ENCODE peak calls at places on chromosome 15, in eight cellular contexts. G is astrocyte; T is GM23248; Z is BE2C; X is ovary; C is heart right ventricle; K is left lung; R is CD8-positive, alpha-beta T cell. D is an unnamed sample. For H3K4me1, the result is how much of the 10 kb centered on the place peaks cover.

GRCh38 chr15:25619076-25619475 is 180.3 kb upstream of the UBE3A start:
- DNase-seq in G (no peak), K (no peak), C (no peak), R (no peak), Z (no peak), X (no peak), T (no peak), D (no peak)

GRCh38 chr15:69357773-69358765 is 56.1 kb upstream of the KIF23 start:
- DNase-seq in R (no peak), K (no peak), T (peak), X (peak), C (no peak), Z (no peak), G (peak), D (peak)

GRCh38 chr15:47355759-47356158 is 361.5 kb upstream of the SEMA6D start:
- DNase-seq in X (no peak), Z (no peak), G (no peak), K (no peak), C (no peak), T (no peak), R (no peak), D (no peak)

GRCh38 chr15:27869697-27870281 is 229.3 kb downstream of the OCA2 start:
- DNase-seq in T (no peak), R (no peak), C (no peak), K (no peak), X (no peak), Z (no peak), G (no peak), D (no peak)

GRCh38 chr15:92668086-92668485 is 12.5 kb upstream of the FAM174B start:
- DNase-seq in R (no peak), Z (no peak), T (no peak), G (no peak), K (no peak), X (no peak), C (no peak), D (no peak)

GRCh38 chr15:87661481-87661880 is 595.1 kb downstream of the NTRK3 start:
- DNase-seq in Z (no peak), R (no peak), K (no peak), G (no peak), X (no peak), C (no peak), T (no peak), D (no peak)

GRCh38 chr15:70095387-70096214 is 2.1 kb downstream of the TLE3 start:
- DNase-seq in Z (peak), T (peak), C (peak), X (peak), G (no peak), R (peak), K (peak), D (peak)

GRCh38 chr15:40847225-40847961 is 3.5 kb downstream of the SPINT1 start:
- DNase-seq in Z (peak), C (peak), R (no peak), G (no peak), T (no peak), X (no peak), K (peak), D (peak)

GRCh38 chr15:48062476-48062875 is 58.3 kb upstream of the SLC24A5 start:
- DNase-seq in R (no peak), Z (peak), X (no peak), T (no peak), K (no peak), C (no peak), G (peak), D (no peak)

GRCh38 chr15:83153288-83153687 is 45.8 kb downstream of the TM6SF1 start:
- DNase-seq in Z (no peak), X (no peak), T (peak), G (no peak), K (no peak), C (no peak), R (no peak), D (no peak)

GRCh38 chr15:62782100-62782791 is 260.3 kb upstream of the TPM1 start:
- DNase-seq in R (no peak), K (no peak), G (peak), X (peak), C (peak), T (peak), Z (peak), D (peak)

GRCh38 chr15:70098461-70099166 is 897 bp upstream of the TLE3 start:
- DNase-seq in X (peak), Z (peak), C (no peak), G (no peak), T (peak), R (peak), K (peak), D (peak)

DNA sequence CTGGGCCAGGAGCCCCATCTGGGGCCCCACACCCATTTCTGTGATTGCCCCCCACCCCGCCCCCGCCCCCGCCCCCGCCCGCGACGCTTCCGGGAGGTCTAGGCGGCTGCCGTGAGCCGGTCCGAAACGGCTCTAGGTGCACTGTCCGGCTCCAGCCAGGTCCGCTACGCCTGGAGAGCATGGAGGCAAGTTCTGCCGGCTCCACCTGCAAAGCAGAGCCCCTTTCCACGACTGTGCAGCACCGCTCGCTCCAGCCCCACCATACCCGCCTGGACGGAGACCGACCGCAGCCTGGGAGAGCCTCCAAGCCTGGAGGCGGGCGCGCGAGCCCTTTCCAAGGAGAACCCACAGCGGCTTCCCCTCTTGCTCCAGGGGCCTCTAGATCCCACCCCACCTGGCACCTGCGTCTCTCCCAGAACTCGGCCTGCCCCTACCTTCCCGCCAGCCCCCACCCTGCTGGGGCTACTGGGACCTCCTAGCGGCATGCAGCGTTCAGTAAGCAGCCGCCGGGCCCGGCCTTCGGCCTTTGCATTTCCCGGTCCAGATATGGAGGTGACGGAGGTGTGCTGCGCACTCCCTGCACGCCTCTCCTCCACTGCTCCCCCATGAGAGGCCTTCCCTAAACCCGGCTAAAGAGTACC is 66.2 kb downstream of the KLF13 start:
- DNase-seq in Z (no peak), G (no peak), T (peak), K (peak), R (peak), C (no peak), X (peak), D (peak)
- H3K4me1 ChIP-seq in Z (under half), G (under half), T (under half), K (under half), R (under half), C (under half), X (under half), D (under half)

GRCh38 chr15:88900309-88900981 is 5.1 kb upstream of the HAPLN3 start:
- DNase-seq in Z (no peak), X (no peak), T (peak), R (no peak), G (peak), C (no peak), K (peak), D (no peak)

GRCh38 chr15:88902491-88902835 is 7.1 kb upstream of the HAPLN3 start:
- DNase-seq in X (no peak), T (no peak), K (no peak), G (no peak), R (no peak), Z (no peak), C (no peak), D (no peak)

GRCh38 chr15:88900982-88901418 is 5.7 kb upstream of the HAPLN3 start:
- DNase-seq in R (no peak), X (no peak), G (no peak), T (no peak), K (no peak), Z (no peak), C (no peak), D (no peak)

GRCh38 chr15:88902846-88903245 is 7.5 kb upstream of the HAPLN3 start:
- DNase-seq in Z (no peak), R (no peak), T (no peak), G (no peak), X (no peak), C (no peak), K (peak), D (no peak)

GRCh38 chr15:88901713-88902490 is 6.6 kb upstream of the HAPLN3 start:
- DNase-seq in R (no peak), K (no peak), G (no peak), Z (no peak), C (no peak), X (no peak), T (no peak), D (no peak)
- H3K4me1 ChIP-seq in R (under half), K (under half), G (under half), Z (under half), C (under half), X (under half), T (under half), D (under half)

GRCh38 chr15:65081758-65082157 is 5.2 kb downstream of the KBTBD13 start:
- DNase-seq in G (no peak), R (no peak), X (no peak), T (peak), K (no peak), Z (no peak), C (no peak), D (no peak)
- H3K4me1 ChIP-seq in G (under half), R (under half), X (under half), T (under half), K (under half), Z (under half), C (under half), D (under half)

DNA sequence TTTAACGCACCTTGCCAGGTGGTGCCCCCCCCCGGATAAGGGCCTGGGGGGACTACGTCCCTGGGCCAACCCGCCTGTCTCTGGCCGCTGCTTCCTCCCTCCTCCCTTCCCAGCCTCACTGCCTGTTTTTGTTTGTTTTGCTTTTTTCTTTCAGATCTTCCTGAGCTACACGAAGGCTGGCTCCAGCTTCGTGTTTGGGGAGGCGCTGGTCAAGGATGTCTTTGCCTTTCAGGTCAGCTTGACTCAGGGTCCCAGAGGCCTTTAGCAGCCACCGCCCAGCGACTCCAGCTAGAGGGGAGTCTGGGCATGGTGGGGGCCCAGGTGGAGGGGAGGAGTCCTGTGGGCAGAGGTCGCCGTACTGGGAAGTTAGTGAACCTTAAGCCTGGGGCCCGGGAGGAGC is 24.1 kb downstream of the SLC28A1 start:
- DNase-seq in T (no peak), Z (no peak), X (peak), K (no peak), G (no peak), C (no peak), R (no peak), D (peak)
- H3K4me1 ChIP-seq in T (under half), Z (under half), X (under half), K (under half), G (under half), C (half or more), R (under half), D (under half)

DNA sequence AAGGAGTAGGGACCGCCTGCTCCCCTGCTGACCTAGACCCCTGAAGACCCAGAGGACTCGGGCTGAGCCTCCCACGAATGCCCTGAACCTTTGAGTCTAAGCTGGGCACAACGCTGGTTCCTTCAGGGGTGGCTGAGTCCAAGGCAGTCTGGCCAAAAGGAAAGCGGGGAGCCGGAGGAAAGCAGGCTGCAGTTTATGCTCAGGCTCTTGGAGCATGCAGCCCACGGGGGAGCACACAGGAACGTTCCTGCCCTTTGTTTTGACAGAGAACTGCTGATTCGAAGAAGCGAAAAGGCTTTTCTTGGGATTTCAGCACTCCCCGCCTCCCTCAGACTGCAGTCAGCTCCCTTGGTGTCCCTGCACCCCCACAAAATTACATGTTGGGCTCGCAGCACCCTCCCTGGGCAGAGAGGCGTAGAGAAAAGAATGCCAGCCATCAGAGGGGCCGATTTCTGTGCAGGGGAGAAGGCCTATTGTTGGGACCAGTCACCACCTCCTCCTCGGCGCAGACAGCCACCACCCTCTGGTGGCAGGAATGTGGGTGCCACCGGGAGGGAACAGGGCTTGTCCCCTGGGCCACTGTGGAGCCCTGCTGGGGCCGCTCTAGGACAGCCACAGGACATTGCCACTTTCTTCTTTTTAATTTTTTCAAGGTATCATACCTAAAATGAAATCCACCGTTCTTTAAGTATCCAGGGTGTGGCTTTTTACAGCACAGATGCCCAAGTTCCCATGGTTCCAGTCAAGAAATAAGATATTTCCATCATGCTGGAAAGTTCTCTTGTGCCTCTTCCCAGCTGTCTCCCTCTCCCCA is 72.2 kb downstream of the SMAD6 start:
- DNase-seq in R (peak), Z (peak), C (peak), K (peak), G (peak), X (peak), T (peak), D (peak)
- H3K4me1 ChIP-seq in R (under half), Z (under half), C (half or more), K (under half), G (under half), X (under half), T (under half), D (half or more)

GRCh38 chr15:79987569-79987955 is 16.6 kb upstream of the BCL2A1 start:
- DNase-seq in Z (no peak), R (no peak), T (no peak), K (no peak), G (no peak), C (no peak), X (no peak), D (no peak)
- H3K4me1 ChIP-seq in Z (under half), R (under half), T (under half), K (under half), G (under half), C (under half), X (under half), D (under half)

GRCh38 chr15:98712845-98713584 is 64.7 kb downstream of the IGF1R start:
- DNase-seq in R (no peak), X (no peak), Z (no peak), K (no peak), G (no peak), T (no peak), C (no peak), D (no peak)

GRCh38 chr15:98714906-98715305 is 66.6 kb downstream of the IGF1R start:
- DNase-seq in Z (no peak), K (no peak), R (no peak), T (no peak), G (no peak), C (peak), X (no peak), D (no peak)

GRCh38 chr15:98711810-98712209 is 63.5 kb downstream of the IGF1R start:
- DNase-seq in C (no peak), G (no peak), X (no peak), R (no peak), T (no peak), Z (no peak), K (no peak), D (no peak)

GRCh38 chr15:98715401-98715800 is 67.1 kb downstream of the IGF1R start:
- DNase-seq in X (no peak), R (no peak), T (peak), C (no peak), G (no peak), K (no peak), Z (no peak), D (no peak)

DNA sequence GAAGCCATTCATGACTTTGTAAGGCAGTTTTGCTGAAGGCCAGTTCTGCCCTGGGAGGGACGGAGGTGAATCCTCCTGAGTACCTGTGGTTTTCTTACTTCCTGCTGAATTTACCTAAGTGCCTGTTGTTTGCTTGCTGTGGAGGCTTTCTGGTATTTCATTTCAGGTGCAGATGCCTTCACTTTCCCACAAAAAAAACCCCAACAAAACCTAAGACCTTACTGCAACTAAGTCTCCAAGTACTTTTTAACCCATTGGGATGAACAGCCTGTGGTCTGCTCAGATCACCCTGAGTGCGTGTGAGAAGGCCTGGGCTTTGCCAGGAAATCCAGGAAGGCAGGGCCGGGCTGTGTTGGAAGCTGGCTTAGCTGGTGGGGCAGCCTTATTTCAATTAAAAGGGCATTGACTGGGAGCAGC is 65.3 kb downstream of the IGF1R start:
- DNase-seq in K (no peak), R (no peak), X (no peak), C (no peak), T (peak), Z (no peak), G (no peak), D (peak)
- H3K4me1 ChIP-seq in K (under half), R (half or more), X (under half), C (half or more), T (under half), Z (under half), G (under half), D (half or more)

DNA sequence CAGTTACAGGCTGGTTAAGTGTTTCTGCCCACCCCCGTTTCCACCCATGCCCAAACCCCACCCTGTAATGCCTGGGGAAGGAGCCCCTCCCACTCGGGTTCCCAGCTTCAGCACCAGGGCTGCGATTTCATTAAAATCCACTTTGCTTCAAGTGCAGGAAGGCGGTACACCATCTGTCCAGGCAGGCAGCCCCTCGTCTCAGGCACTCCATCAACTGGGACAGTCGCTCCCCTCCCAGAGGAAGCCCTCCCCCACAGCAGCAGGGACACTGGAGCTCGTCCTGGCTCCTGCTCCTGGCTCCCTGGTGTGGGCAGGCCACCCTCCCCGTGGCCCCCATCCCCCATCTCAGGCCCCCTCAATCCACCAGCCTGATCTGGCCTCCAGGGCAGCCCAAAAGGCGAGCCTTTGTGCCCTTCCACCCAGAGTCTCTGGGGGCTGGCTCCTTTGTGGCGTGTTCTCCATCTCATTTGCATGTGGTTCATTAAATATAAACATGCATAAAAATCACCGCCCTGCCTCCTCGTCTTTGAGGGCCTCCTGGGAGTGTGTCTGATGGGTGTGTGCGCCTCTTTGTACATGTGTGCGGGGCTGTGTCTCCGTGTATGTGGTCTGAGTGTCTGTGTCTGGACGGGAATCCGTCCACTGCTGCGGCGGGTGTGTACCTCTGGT is 32.4 kb downstream of the RNU5B-1 start:
- DNase-seq in Z (peak), C (no peak), K (no peak), G (no peak), X (no peak), T (no peak), R (no peak), D (no peak)
- H3K4me1 ChIP-seq in Z (half or more), C (under half), K (under half), G (under half), X (under half), T (under half), R (under half), D (under half)